ENCODE peak calls at places on chromosomes 1 and 21, in five cellular contexts. Z, Y, D, M and G are unnamed samples.

GRCh38 chr1:228463559-228464455 is 23.4 kb upstream of the RNF187 start:
- DNase-seq in Z (no peak), Y (no peak), D (no peak), M (no peak), G (no peak)

GRCh38 chr1:4174291-4175200 is 274.5 kb upstream of the C1orf174 start:
- DNase-seq in Z (no peak), Y (no peak), D (no peak), M (no peak), G (no peak)

GRCh38 chr21:45015469-45015860 is 58.9 kb upstream of the ADARB1 start:
- DNase-seq in Z (peak; percentile 49), Y (no peak), D (no peak), M (no peak), G (no peak)

GRCh38 chr1:20190761-20191160 is 4.4 kb upstream of the PLA2G2C start:
- DNase-seq in Z (no peak), Y (no peak), D (no peak), M (no peak), G (no peak)

GRCh38 chr1:210938416-210938925 is 195.5 kb downstream of the KCNH1 start:
- DNase-seq in Z (no peak), Y (no peak), D (no peak), M (no peak), G (no peak)

GRCh38 chr21:41250519-41250918 is 66.1 kb upstream of the FAM3B start:
- DNase-seq in Z (no peak), Y (peak; percentile 59), D (no peak), M (no peak), G (no peak)

GRCh38 chr1:74733616-74734484 is 898 bp downstream of the TYW3 start:
- DNase-seq in Z (no peak), Y (peak; percentile 81), D (no peak), M (peak; percentile 33), G (no peak)

GRCh38 chr1:19445417-19446342 is 39.7 kb downstream of the CAPZB start:
- DNase-seq in Z (no peak), Y (no peak), D (no peak), M (no peak), G (no peak)

GRCh38 chr1:223747838-223748335 is 35.5 kb downstream of the CAPN2 start:
- DNase-seq in Z (no peak), Y (peak; percentile 67), D (no peak), M (no peak), G (no peak)

DNA sequence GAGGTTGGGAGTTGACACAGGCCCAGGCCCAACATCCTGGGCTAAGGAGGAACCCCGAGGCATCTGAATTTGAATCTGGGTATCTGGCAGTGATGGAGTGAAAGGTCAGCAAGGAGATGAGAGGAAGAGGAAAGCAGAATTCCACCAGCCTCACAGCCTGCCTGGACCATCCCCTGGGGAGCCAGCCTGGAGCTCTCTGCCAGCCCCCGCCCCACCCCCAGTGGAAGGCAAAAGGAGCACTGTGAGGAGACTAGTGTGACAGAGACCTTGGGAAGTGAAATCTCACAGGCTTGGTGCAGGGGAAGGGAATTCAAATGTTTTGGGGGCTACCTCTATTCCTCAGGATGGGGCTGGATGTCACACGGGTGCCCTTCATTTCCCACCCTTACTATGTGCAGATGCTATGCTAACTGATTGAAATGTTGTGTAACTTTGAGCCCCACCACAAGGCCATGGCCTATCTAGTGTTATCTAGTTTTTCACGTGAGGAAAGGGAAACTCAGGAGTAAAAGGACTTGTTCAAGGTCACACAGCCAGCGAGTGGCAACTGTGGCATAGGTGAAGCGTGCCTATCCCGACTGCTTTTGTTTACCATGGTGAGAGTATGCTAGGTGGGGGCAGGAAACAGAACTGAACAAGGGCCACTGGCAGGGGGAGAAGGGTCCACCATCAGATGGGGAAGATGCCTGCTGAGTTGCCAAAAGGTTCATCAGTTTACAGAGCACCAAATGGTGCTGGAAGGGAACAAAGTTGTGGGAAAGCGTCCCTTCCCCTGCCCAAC is 29.8 kb downstream of the AHDC1 start:
- DNase-seq in Z (no peak), Y (no peak), D (no peak), M (no peak), G (no peak)
- H3K4me3 ChIP-seq in Z (no peak overlapping the region), Y (no peak overlapping the region), D (no peak overlapping the region), M (no peak overlapping the region), G (no peak overlapping the region)

DNA sequence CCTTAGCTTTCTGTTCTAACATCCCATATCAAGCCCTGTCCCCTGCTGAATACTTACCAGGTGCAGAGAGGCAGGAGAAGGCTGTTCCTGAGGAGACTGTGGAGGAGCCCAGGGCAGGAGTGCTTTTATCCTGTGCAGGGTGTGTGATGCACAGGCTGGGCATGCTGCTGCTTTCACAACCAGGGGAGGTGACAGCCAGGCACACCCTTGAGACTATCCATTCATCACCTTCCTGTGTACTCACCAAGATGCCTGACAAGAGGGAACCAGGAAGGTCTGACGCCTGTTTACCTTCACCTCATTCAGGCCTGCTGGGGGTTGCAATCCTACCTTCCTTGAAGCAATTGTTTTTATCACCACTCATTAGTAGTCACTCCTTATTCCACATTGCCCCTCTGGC is at the start of gene LCE3E:
- DNase-seq in Z (no peak), Y (peak; percentile 0), D (no peak), M (no peak), G (no peak)
- H3K9me3 ChIP-seq in Z (peaks cover 12% of the 10 kb centered on the region), Y (peaks cover 16% of the 10 kb centered on the region), D (peaks cover 6% of the 10 kb centered on the region), M (peaks cover 19% of the 10 kb centered on the region), G (no peaks in the 10 kb centered on the region)

DNA sequence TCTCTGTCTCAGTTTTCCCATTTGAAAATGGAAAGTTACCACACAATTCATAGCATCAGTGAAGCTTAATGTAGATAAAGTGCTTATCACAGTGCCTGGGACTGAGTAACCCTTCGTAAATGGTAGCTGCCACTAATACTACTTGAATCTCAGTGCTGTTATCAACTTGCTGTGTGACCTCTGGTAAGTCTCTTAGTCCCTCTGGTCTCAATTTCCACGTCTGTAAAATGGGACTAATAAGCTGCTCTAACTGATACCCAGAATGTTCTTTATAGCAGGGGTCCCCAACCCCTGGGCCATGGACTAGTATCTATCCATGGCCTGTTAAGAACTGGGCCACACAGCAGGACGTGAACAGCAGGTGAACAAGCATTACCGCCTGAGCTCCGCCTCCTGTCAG is 7.7 kb downstream of the SERINC2 start:
- DNase-seq in Z (no peak), Y (no peak), D (no peak), M (no peak), G (no peak)
- H3K4me3 ChIP-seq in Z (no peak overlapping the region), Y (no peak overlapping the region), D (no peak overlapping the region), M (no peak overlapping the region), G (no peak overlapping the region)

GRCh38 chr1:180381184-180381580 is 121.2 kb downstream of the ACBD6 start:
- DNase-seq in Z (no peak), Y (no peak), D (no peak), M (no peak), G (no peak)
- H3K9me3 ChIP-seq in Z (peaks cover 60% of the 10 kb centered on the region), Y (peaks cover 13% of the 10 kb centered on the region), D (peaks cover 1% of the 10 kb centered on the region), M (peaks cover 15% of the 10 kb centered on the region), G (peaks cover 48% of the 10 kb centered on the region)